ENCODE peak calls at places on chromosomes 12 and 14, in eight cellular contexts. Y is stomach, W is SK-N-SH, S is esophagus muscularis mucosa, O is GM23338, P is K562, L is upper lobe of left lung, C is transverse colon. U is an unnamed sample.
A peak's percentile ranks its signal among the peaks of the same experiment; 100 is the strongest.

GRCh38 chr14:87691482-87691881 is 301.5 kb downstream of the GALC start:
- DNase-seq in L (peak; percentile 47), S (peak; percentile 80), P (no peak), Y (no peak), O (no peak), W (no peak), C (no peak), U (no peak)

GRCh38 chr12:76247026-76247688 is 101.1 kb downstream of the BBS10 start:
- DNase-seq in Y (no peak), O (no peak), S (peak; percentile 72), L (no peak), C (no peak), P (no peak), W (no peak), U (no peak)

GRCh38 chr12:11958216-11959091 is 112.3 kb upstream of the BCL2L14 start:
- DNase-seq in Y (no peak), L (peak; percentile 23), P (no peak), C (no peak), O (no peak), W (no peak), S (peak; percentile 79), U (no peak)

GRCh38 chr12:118346895-118347294 is 25.8 kb downstream of the TAOK3 start:
- DNase-seq in O (no peak), W (no peak), S (no peak), P (peak; percentile 52), Y (no peak), L (no peak), C (no peak), U (no peak)

GRCh38 chr12:27898022-27898421 is 74.5 kb downstream of the PTHLH start:
- DNase-seq in Y (no peak), S (no peak), C (no peak), L (no peak), P (no peak), O (no peak), W (no peak), U (no peak)

GRCh38 chr12:1706284-1707016 is 15.6 kb downstream of the ADIPOR2 start:
- DNase-seq in Y (no peak), L (no peak), W (no peak), O (no peak), C (no peak), S (no peak), P (peak; percentile 31), U (no peak)

GRCh38 chr12:34304001-34304400 is 281.7 kb downstream of the ALG10 start:
- DNase-seq in C (no peak), L (no peak), Y (no peak), W (no peak), S (no peak), P (no peak), O (no peak), U (no peak)

GRCh38 chr12:84043355-84043754 is 869.2 kb downstream of the SLC6A15 start:
- DNase-seq in C (no peak), P (no peak), S (no peak), O (no peak), Y (no peak), L (no peak), W (no peak), U (no peak)

GRCh38 chr12:53044052-53044581 is 5.7 kb upstream of the TNS2 start:
- DNase-seq in Y (no peak), C (no peak), S (no peak), W (peak; percentile 6), L (no peak), O (peak; percentile 57), P (peak; percentile 24), U (peak; percentile 53)

GRCh38 chr12:25690996-25691864 is 138.1 kb upstream of the LMNTD1 start:
- DNase-seq in L (no peak), Y (no peak), S (no peak), P (peak; percentile 3), C (no peak), W (no peak), O (peak; percentile 2), U (no peak)

GRCh38 chr12:108273217-108273616 is 65.9 kb downstream of the CMKLR1 start:
- DNase-seq in S (no peak), P (no peak), C (no peak), Y (no peak), O (no peak), L (no peak), W (peak; percentile 42), U (no peak)

GRCh38 chr12:95763809-95764253 is 26.7 kb downstream of the NTN4 start:
- DNase-seq in C (no peak), W (no peak), P (peak; percentile 6), L (peak; percentile 42), Y (no peak), O (no peak), S (no peak), U (no peak)

GRCh38 chr14:105072892-105073719 is 7.9 kb upstream of the GPR132 start:
- DNase-seq in Y (no peak), S (no peak), C (no peak), W (no peak), L (no peak), O (no peak), P (no peak), U (peak; percentile 50)

GRCh38 chr12:98955284-98955683 is 310.2 kb downstream of the APAF1 start:
- DNase-seq in L (no peak), W (peak; percentile 18), S (no peak), P (peak; percentile 38), O (peak; percentile 86), C (no peak), Y (no peak), U (no peak)

GRCh38 chr12:54144738-54145137 is 44.0 kb downstream of the SMUG1 start:
- DNase-seq in W (no peak), P (no peak), C (no peak), L (no peak), Y (no peak), O (no peak), S (no peak), U (no peak)
- H3K27me3 ChIP-seq in W (no peaks in the 10 kb centered on the region), P (peaks cover 51% of the 10 kb centered on the region), C (peaks cover 43% of the 10 kb centered on the region), L (no peaks in the 10 kb centered on the region), Y (peaks cover 14% of the 10 kb centered on the region), O (peaks cover 42% of the 10 kb centered on the region), S (no peaks in the 10 kb centered on the region), U (no peaks in the 10 kb centered on the region)

DNA sequence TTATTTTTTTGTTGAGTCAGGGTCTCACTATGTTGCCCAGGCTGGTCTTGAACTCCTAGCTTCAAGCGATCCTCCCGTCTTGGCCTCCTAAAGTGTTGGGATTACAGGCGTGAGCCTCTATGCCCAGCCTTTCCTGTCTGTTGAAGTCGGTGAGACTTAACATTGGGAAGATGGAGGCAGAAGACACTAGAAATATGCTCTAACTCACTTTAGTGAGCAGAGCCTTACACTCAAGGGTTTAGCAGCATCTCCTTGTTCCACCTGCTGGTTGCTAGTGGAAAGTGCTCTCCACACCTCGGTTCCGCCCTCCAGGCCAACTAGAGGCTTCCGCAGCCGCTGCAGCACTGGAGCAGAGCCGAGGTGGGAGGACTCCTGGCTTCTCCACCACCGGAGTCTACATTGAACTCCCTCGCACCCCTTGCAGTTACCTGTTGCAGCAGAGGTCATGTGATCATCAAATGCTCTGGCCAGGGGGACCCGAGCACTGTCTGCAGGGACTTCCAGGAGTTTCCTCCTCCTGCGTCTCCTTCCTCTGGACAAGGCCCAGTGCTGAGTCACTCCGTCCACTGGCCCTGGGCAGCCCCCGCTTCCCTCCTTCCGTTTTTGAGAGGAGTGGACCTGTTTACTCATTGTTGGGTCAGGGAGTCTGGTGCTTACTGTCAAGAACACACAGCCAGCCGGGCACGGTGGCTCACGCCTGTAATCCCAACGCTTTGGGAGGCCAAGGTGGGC is 9.4 kb upstream of the HVCN1 start:
- DNase-seq in L (peak; percentile 84), O (peak; percentile 93), P (peak; percentile 92), W (no peak), C (peak; percentile 81), S (no peak), Y (peak; percentile 81), U (peak; percentile 41)
- TF ChIP-seq POLR2AphosphoS5 in L (peak; percentile 29), O (no peak), P (no peak), W (no peak), C (no peak), S (no peak), Y (no peak), U (no peak)

DNA sequence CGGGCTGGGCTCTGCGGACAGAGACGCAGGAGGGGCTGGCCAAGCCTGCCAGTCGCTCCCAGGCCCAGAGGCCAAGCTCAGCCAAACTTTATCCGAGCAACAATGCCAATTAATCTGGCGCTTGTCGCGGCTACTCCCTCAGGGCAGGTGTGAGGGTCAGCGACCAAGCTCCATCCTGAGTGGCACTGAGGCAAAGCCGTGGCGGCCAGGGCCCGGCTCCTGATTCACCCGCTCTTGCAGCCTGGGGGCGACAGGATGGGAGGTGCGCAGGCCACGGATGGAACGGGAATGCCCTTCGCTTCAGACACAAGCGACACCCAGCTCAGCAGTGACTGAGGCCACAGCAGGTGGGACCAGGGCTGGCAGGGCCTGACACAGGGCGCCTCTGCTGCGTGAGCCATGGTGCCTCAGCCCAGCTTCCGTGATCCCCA is 44.1 kb downstream of the GALNT9 start:
- DNase-seq in W (no peak), S (no peak), P (no peak), C (no peak), Y (no peak), L (no peak), O (no peak), U (no peak)
- H3K27me3 ChIP-seq in W (peaks cover 93% of the 10 kb centered on the region), S (peaks cover 8% of the 10 kb centered on the region), P (peaks cover 68% of the 10 kb centered on the region), C (peaks cover 33% of the 10 kb centered on the region), Y (peaks cover 100% of the 10 kb centered on the region), L (peaks cover 7% of the 10 kb centered on the region), O (no peaks in the 10 kb centered on the region), U (peaks cover 94% of the 10 kb centered on the region)

GRCh38 chr12:6828671-6829531 is 694 bp downstream of the P3H3 start:
- DNase-seq in C (peak; percentile 57), O (peak; percentile 89), W (peak; percentile 81), P (peak; percentile 49), L (peak; percentile 37), Y (peak; percentile 56), S (no peak), U (no peak)

GRCh38 chr12:6830286-6830892 is 2.2 kb downstream of the P3H3 start:
- DNase-seq in L (no peak), P (no peak), C (no peak), Y (no peak), W (no peak), O (no peak), S (no peak), U (no peak)

GRCh38 chr12:6831021-6831420 is 2.8 kb downstream of the P3H3 start:
- DNase-seq in Y (no peak), C (no peak), P (no peak), S (no peak), W (no peak), O (no peak), L (no peak), U (no peak)

GRCh38 chr12:6827982-6828670 is at the start of gene P3H3:
- DNase-seq in Y (no peak), S (no peak), C (no peak), L (no peak), P (peak; percentile 47), O (peak; percentile 86), W (peak; percentile 84), U (no peak)

GRCh38 chr12:6829532-6830220 is 1.5 kb downstream of the P3H3 start:
- DNase-seq in C (no peak), W (peak; percentile 76), L (no peak), Y (no peak), S (no peak), O (no peak), P (peak; percentile 31), U (no peak)
- TF ChIP-seq POLR2AphosphoS5 in C (no peak), W (no peak), L (no peak), Y (no peak), S (no peak), O (peak; percentile 33), P (no peak), U (no peak)